ENCODE peak calls at places on chromosomes 4 and X, in nine cellular contexts. F, R, G, W, D, V, A, N and I are unnamed samples.
A peak's percentile ranks its signal among the peaks of the same experiment; 100 is the strongest.

GRCh38 chrX:10579753-10580060 is 40.7 kb downstream of the MID1 start:
- DNase-seq in V (no peak), N (no peak), R (no peak), D (peak; percentile 40), A (no peak), G (no peak), F (no peak), W (peak; percentile 8), I (peak; percentile 71)

GRCh38 chrX:28324306-28324705 is 262.9 kb upstream of the IL1RAPL1 start:
- DNase-seq in A (no peak), W (no peak), V (no peak), N (peak; percentile 63), G (no peak), R (no peak), F (no peak), D (no peak), I (no peak)

GRCh38 chr4:127486248-127486647 is 146.5 kb upstream of the INTU start:
- DNase-seq in N (no peak), A (no peak), G (no peak), R (no peak), V (no peak), F (no peak), D (no peak), W (no peak), I (no peak)

GRCh38 chrX:86935988-86936387 is 581.6 kb upstream of the KLHL4 start:
- DNase-seq in G (no peak), D (no peak), N (no peak), V (no peak), A (no peak), W (no peak), F (no peak), R (no peak), I (no peak)

GRCh38 chr4:82677327-82677726 is 115.5 kb upstream of the TMEM150C start:
- DNase-seq in R (no peak), D (no peak), N (peak; percentile 13), W (no peak), A (no peak), F (no peak), G (no peak), V (no peak), I (no peak)

GRCh38 chr4:113871080-113871479 is 108.4 kb downstream of the ARSJ start:
- DNase-seq in V (no peak), A (no peak), W (no peak), F (no peak), R (no peak), G (no peak), N (no peak), D (no peak), I (no peak)

GRCh38 chr4:186759990-186760389 is 36.3 kb upstream of the FAT1 start:
- DNase-seq in G (no peak), F (no peak), R (no peak), N (no peak), A (no peak), D (no peak), V (no peak), W (no peak), I (no peak)

GRCh38 chr4:112908511-112908910 is 140.9 kb upstream of the ANK2 start:
- DNase-seq in G (no peak), R (no peak), W (no peak), V (no peak), D (no peak), N (no peak), F (no peak), A (no peak), I (peak; percentile 42)

GRCh38 chr4:8836664-8837171 is 34.9 kb downstream of the HMX1 start:
- DNase-seq in N (no peak), F (no peak), G (no peak), D (no peak), A (no peak), V (no peak), W (no peak), R (no peak), I (no peak)

GRCh38 chr4:6974138-6974848 is 64.7 kb downstream of the TBC1D14 start:
- DNase-seq in F (peak; percentile 74), G (peak; percentile 75), D (peak; percentile 77), N (peak; percentile 90), R (peak; percentile 79), V (peak; percentile 61), W (peak; percentile 94), A (peak; percentile 90), I (peak; percentile 79)

GRCh38 chr4:7978907-7979651 is 39.4 kb upstream of the AFAP1 start:
- DNase-seq in D (no peak), A (no peak), R (no peak), F (no peak), N (no peak), V (no peak), W (no peak), G (no peak), I (no peak)

GRCh38 chr4:42404001-42404400 is 6.7 kb downstream of the SHISA3 start:
- DNase-seq in R (no peak), W (no peak), F (no peak), A (no peak), V (no peak), N (peak; percentile 16), G (no peak), D (no peak), I (no peak)

GRCh38 chr4:125132281-125132680 is 182.5 kb upstream of the FAT4 start:
- DNase-seq in N (no peak), G (no peak), V (no peak), D (no peak), A (no peak), W (peak; percentile 17), F (no peak), R (no peak), I (no peak)

GRCh38 chr4:105587851-105588250 is 35.4 kb downstream of the ARHGEF38 start:
- DNase-seq in A (no peak), F (no peak), W (no peak), G (no peak), D (no peak), N (no peak), R (no peak), V (no peak), I (peak; percentile 38)

GRCh38 chrX:71515039-71515398 is 17.9 kb upstream of the OGT start:
- DNase-seq in N (no peak), D (peak; percentile 3), G (no peak), R (no peak), W (peak; percentile 39), F (no peak), V (no peak), A (no peak), I (no peak)